ENCODE peak calls at places on chromosomes 4 and X, in four cellular contexts. F, L, N and E are unnamed samples.

GRCh38 chrX:131277543-131278115 is 11.5 kb downstream of the IGSF1 start:
- DNase-seq in F (no peak), L (no peak), N (no peak), E (no peak)

GRCh38 chrX:124211312-124211942 is 121.0 kb upstream of the TEX13D start:
- DNase-seq in F (no peak), L (no peak), N (peak; percentile 48), E (no peak)

GRCh38 chr4:48429709-48430474 is 53.3 kb upstream of the SLC10A4 start:
- DNase-seq in F (no peak), L (no peak), N (no peak), E (no peak)

GRCh38 chr4:140851032-140851636 is 94.9 kb upstream of the TBC1D9 start:
- DNase-seq in F (peak; percentile 26), L (peak; percentile 28), N (peak; percentile 64), E (no peak)

GRCh38 chrX:48468693-48469691 is 1.1 kb downstream of the SLC38A5 start:
- DNase-seq in F (no peak), L (no peak), N (peak; percentile 56), E (peak; percentile 77)

GRCh38 chr4:73823756-73824155 is 12.7 kb upstream of the CXCL6 start:
- DNase-seq in F (no peak), L (no peak), N (no peak), E (no peak)

GRCh38 chr4:165199722-165200121 is 7.6 kb upstream of the KLHL2 start:
- DNase-seq in F (no peak), L (no peak), N (no peak), E (no peak)

GRCh38 chr4:78591404-78591803 is 39.8 kb downstream of the ANXA3 start:
- DNase-seq in F (no peak), L (no peak), N (no peak), E (no peak)

GRCh38 chr4:20662851-20663250 is 37.4 kb upstream of the PACRGL start:
- DNase-seq in F (no peak), L (no peak), N (no peak), E (peak; percentile 42)

GRCh38 chr4:35080799-35081198 is 1163.5 kb downstream of the ARAP2 start:
- DNase-seq in F (no peak), L (no peak), N (no peak), E (no peak)

GRCh38 chrX:8987672-8988250 is 46.2 kb downstream of the FAM9B start:
- DNase-seq in F (no peak), L (no peak), N (peak; percentile 86), E (no peak)

GRCh38 chr4:20464381-20464780 is 212.7 kb downstream of the SLIT2 start:
- DNase-seq in F (no peak), L (no peak), N (no peak), E (peak; percentile 80)

GRCh38 chr4:83876047-83876446 is 340.1 kb downstream of the GPAT3 start:
- DNase-seq in F (no peak), L (no peak), N (no peak), E (no peak)

GRCh38 chr4:137213372-137214173 is 318.7 kb downstream of the PCDH18 start:
- DNase-seq in F (no peak), L (no peak), N (no peak), E (no peak)

GRCh38 chr4:65880594-65880993 is 210.3 kb upstream of the EPHA5 start:
- DNase-seq in F (no peak), L (no peak), N (no peak), E (no peak)

GRCh38 chr4:69054578-69055200 is 41.6 kb upstream of the UGT2B7 start:
- DNase-seq in F (no peak), L (no peak), N (no peak), E (no peak)

GRCh38 chr4:168451331-168451730 is 29.0 kb downstream of the DDX60L start:
- DNase-seq in F (no peak), L (no peak), N (no peak), E (peak; percentile 36)

GRCh38 chrX:107000013-107000515 is at the start of gene MORC4:
- DNase-seq in F (peak; percentile 85), L (peak; percentile 78), N (peak; percentile 80), E (peak; percentile 87)

GRCh38 chrX:132489256-132490085 is 633 bp upstream of the MBNL3 start:
- DNase-seq in F (peak; percentile 59), L (peak; percentile 53), N (peak; percentile 63), E (peak; percentile 79)

GRCh38 chr4:88672987-88673386 is 24.6 kb downstream of the NAP1L5 start:
- DNase-seq in F (no peak), L (no peak), N (peak; percentile 21), E (no peak)

GRCh38 chr4:10625130-10625529 is 59.4 kb downstream of the CLNK start:
- DNase-seq in F (no peak), L (no peak), N (no peak), E (no peak)

GRCh38 chr4:110510955-110511544 is 35.1 kb downstream of the ENPEP start:
- DNase-seq in F (no peak), L (no peak), N (peak; percentile 79), E (peak; percentile 9)

GRCh38 chrX:20029728-20030127 is 38.9 kb upstream of the BCLAF3 start:
- DNase-seq in F (no peak), L (no peak), N (peak; percentile 71), E (no peak)

GRCh38 chr4:127212269-127212580 is 420.5 kb upstream of the INTU start:
- DNase-seq in F (no peak), L (no peak), N (no peak), E (no peak)

GRCh38 chr4:143377635-143378099 is 41.0 kb downstream of the GAB1 start:
- DNase-seq in F (no peak), L (no peak), N (peak; percentile 58), E (no peak)

GRCh38 chrX:81377329-81377728 is 175.4 kb downstream of the SH3BGRL start:
- DNase-seq in F (no peak), L (no peak), N (peak; percentile 33), E (no peak)

DNA sequence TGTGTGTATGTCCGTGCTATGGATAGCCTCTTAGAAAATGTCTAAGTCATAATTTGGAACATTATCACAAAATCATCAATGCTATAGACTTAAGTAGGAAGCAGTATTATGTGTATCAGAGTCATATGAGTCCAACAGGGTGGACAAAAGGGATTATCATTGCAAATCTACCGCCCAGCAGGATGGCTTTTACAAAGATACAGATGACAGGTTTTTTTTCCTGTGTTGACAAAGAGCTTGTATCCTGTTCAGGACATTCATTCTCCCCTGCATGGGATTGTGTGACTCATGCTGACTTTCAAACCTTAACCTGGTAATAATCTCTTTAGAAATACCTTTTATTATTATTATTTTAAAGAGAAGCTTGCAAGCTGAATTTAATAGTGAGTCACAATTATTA is 310.3 kb upstream of the GNPDA2 start:
- DNase-seq in F (no peak), L (no peak), N (no peak), E (no peak)
- H3K4me1 ChIP-seq in F (no peaks in the 10 kb centered on the region), L (no peaks in the 10 kb centered on the region), N (no peaks in the 10 kb centered on the region), E (no peaks in the 10 kb centered on the region)

GRCh38 chr4:115042496-115042895 is 70.9 kb downstream of the NDST4 start:
- DNase-seq in F (no peak), L (no peak), N (no peak), E (no peak)
- TF ChIP-seq CTCF in F (no peak), L (no peak), N (no peak), E (no peak)

GRCh38 chr4:84914686-84915395 is 51.6 kb downstream of the WDFY3 start:
- DNase-seq in F (no peak), L (no peak), N (no peak), E (no peak)

GRCh38 chr4:84916233-84916632 is 50.3 kb downstream of the WDFY3 start:
- DNase-seq in F (no peak), L (no peak), N (no peak), E (no peak)

GRCh38 chr4:84917869-84918600 is 48.5 kb downstream of the WDFY3 start:
- DNase-seq in F (no peak), L (no peak), N (no peak), E (no peak)

GRCh38 chr4:84915396-84915780 is 51.1 kb downstream of the WDFY3 start:
- DNase-seq in F (no peak), L (no peak), N (no peak), E (no peak)

GRCh38 chr4:84917087-84917821 is 49.2 kb downstream of the WDFY3 start:
- DNase-seq in F (no peak), L (no peak), N (no peak), E (no peak)
- H3K4me1 ChIP-seq in F (no peaks in the 10 kb centered on the region), L (no peaks in the 10 kb centered on the region), N (no peaks in the 10 kb centered on the region), E (peaks cover 33% of the 10 kb centered on the region)

GRCh38 chrX:139126493-139126892 is 404.0 kb upstream of the F9 start:
- DNase-seq in F (no peak), L (no peak), N (peak; percentile 49), E (no peak)
- TF ChIP-seq CTCF in F (no peak), L (no peak), N (peak; percentile 64), E (no peak)

GRCh38 chr4:173212379-173212778 is 43.8 kb downstream of the GALNT7 start:
- DNase-seq in F (no peak), L (no peak), N (no peak), E (no peak)

GRCh38 chr4:173211222-173211621 is 42.6 kb downstream of the GALNT7 start:
- DNase-seq in F (no peak), L (no peak), N (no peak), E (no peak)

GRCh38 chr4:173213296-173213695 is 44.7 kb downstream of the GALNT7 start:
- DNase-seq in F (no peak), L (no peak), N (no peak), E (no peak)

GRCh38 chr4:173214231-173214630 is 45.6 kb downstream of the GALNT7 start:
- DNase-seq in F (no peak), L (no peak), N (no peak), E (no peak)

DNA sequence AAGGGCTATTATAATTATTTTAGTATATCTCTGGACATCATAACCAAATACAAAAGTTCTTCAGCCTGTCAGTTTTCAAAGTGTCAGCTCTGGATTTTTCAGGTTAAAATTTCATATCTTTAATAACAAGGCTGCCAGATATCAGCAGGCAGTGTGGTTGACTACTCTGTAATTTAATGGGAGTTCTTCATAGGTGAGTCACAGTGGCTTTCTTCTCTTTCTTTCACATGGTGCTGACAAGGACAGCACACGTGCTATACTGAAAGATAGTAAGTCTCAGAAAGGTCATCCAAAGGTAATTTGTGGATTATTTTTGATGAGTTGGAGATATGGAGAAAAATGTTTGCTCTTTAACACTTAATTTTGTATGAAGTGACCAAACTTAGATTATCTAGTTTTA is 43.2 kb downstream of the GALNT7 start:
- DNase-seq in F (no peak), L (no peak), N (peak; percentile 61), E (peak; percentile 43)
- H3K4me1 ChIP-seq in F (peaks cover 5% of the 10 kb centered on the region), L (no peaks in the 10 kb centered on the region), N (no peaks in the 10 kb centered on the region), E (peaks cover 27% of the 10 kb centered on the region)

GRCh38 chr4:156952078-156952759 is 19.4 kb downstream of the PDGFC start:
- DNase-seq in F (no peak), L (no peak), N (no peak), E (no peak)

GRCh38 chr4:156950090-156950489 is 21.5 kb downstream of the PDGFC start:
- DNase-seq in F (no peak), L (no peak), N (no peak), E (no peak)

GRCh38 chr4:156949373-156949814 is 22.2 kb downstream of the PDGFC start:
- DNase-seq in F (no peak), L (no peak), N (no peak), E (no peak)

GRCh38 chr4:156948738-156949137 is 22.9 kb downstream of the PDGFC start:
- DNase-seq in F (no peak), L (no peak), N (no peak), E (no peak)

GRCh38 chr4:156950950-156951349 is 20.6 kb downstream of the PDGFC start:
- DNase-seq in F (no peak), L (no peak), N (no peak), E (no peak)
- TF ChIP-seq CTCF in F (no peak), L (no peak), N (no peak), E (no peak)